ENCODE peak calls at places on chromosomes 5 and 9, in six cellular contexts. One of them, this sample, is unnamed.

GRCh38 chr9:95167998-95168397 is 149.5 kb downstream of the FANCC start:
- DNase-seq in HCT116: peak
- DNase-seq in GM12891: no peak
- DNase-seq in ovary: no peak
- DNase-seq in esophagus squamous epithelium: no peak
- DNase-seq in H54: peak
- DNase-seq in this sample: peak

GRCh38 chr5:78778538-78778937 is 130.0 kb upstream of the LHFPL2 start:
- DNase-seq in esophagus squamous epithelium: no peak
- DNase-seq in ovary: no peak
- DNase-seq in GM12891: no peak
- DNase-seq in HCT116: no peak
- DNase-seq in H54: no peak
- DNase-seq in this sample: no peak

GRCh38 chr5:139294372-139295165 is 1.0 kb downstream of the MATR3 start:
- DNase-seq in GM12891: no peak
- DNase-seq in H54: peak
- DNase-seq in esophagus squamous epithelium: no peak
- DNase-seq in ovary: peak
- DNase-seq in HCT116: peak
- DNase-seq in this sample: peak

GRCh38 chr9:96317335-96317980 is 15.5 kb upstream of the HSD17B3 start:
- DNase-seq in ovary: no peak
- DNase-seq in GM12891: peak
- DNase-seq in HCT116: peak
- DNase-seq in esophagus squamous epithelium: no peak
- DNase-seq in H54: peak
- DNase-seq in this sample: peak

GRCh38 chr5:63719147-63719546 is 243.1 kb downstream of the HTR1A start:
- DNase-seq in HCT116: no peak
- DNase-seq in esophagus squamous epithelium: no peak
- DNase-seq in ovary: no peak
- DNase-seq in H54: no peak
- DNase-seq in GM12891: no peak
- DNase-seq in this sample: no peak

GRCh38 chr5:45271626-45272025 is 424.6 kb downstream of the HCN1 start:
- DNase-seq in esophagus squamous epithelium: no peak
- DNase-seq in H54: no peak
- DNase-seq in HCT116: no peak
- DNase-seq in GM12891: no peak
- DNase-seq in ovary: no peak
- DNase-seq in this sample: no peak

GRCh38 chr5:5886812-5887486 is 464.5 kb downstream of the ICE1 start:
- DNase-seq in HCT116: no peak
- DNase-seq in H54: peak
- DNase-seq in ovary: no peak
- DNase-seq in esophagus squamous epithelium: no peak
- DNase-seq in GM12891: peak
- DNase-seq in this sample: peak

GRCh38 chr9:128100581-128100980 is 26.9 kb downstream of the PTGES2 start:
- DNase-seq in HCT116: no peak
- DNase-seq in H54: no peak
- DNase-seq in esophagus squamous epithelium: no peak
- DNase-seq in ovary: no peak
- DNase-seq in GM12891: no peak
- DNase-seq in this sample: no peak

GRCh38 chr9:93948456-93949072 is 6.6 kb downstream of the BARX1 start:
- DNase-seq in esophagus squamous epithelium: no peak
- DNase-seq in HCT116: no peak
- DNase-seq in GM12891: no peak
- DNase-seq in H54: no peak
- DNase-seq in ovary: no peak
- DNase-seq in this sample: no peak

GRCh38 chr9:126058631-126059030 is 268.0 kb upstream of the MVB12B start:
- DNase-seq in ovary: no peak
- DNase-seq in H54: no peak
- DNase-seq in HCT116: no peak
- DNase-seq in GM12891: no peak
- DNase-seq in esophagus squamous epithelium: no peak
- DNase-seq in this sample: no peak

GRCh38 chr5:43042626-43043399 is 2.7 kb upstream of the ANXA2R start:
- DNase-seq in esophagus squamous epithelium: no peak
- DNase-seq in H54: no peak
- DNase-seq in HCT116: peak
- DNase-seq in GM12891: peak
- DNase-seq in ovary: peak
- DNase-seq in this sample: peak

GRCh38 chr9:68500457-68501158 is 40.1 kb downstream of the TMEM252 start:
- DNase-seq in GM12891: no peak
- DNase-seq in esophagus squamous epithelium: no peak
- DNase-seq in ovary: no peak
- DNase-seq in H54: peak
- DNase-seq in HCT116: no peak
- DNase-seq in this sample: no peak

GRCh38 chr5:15615859-15616258 is 115.9 kb downstream of the FBXL7 start:
- DNase-seq in H54: no peak
- DNase-seq in ovary: no peak
- DNase-seq in esophagus squamous epithelium: no peak
- DNase-seq in HCT116: no peak
- DNase-seq in GM12891: no peak
- DNase-seq in this sample: no peak

GRCh38 chr5:132475531-132475930 is 15.0 kb downstream of the IRF1 start:
- DNase-seq in GM12891: no peak
- DNase-seq in esophagus squamous epithelium: no peak
- DNase-seq in H54: no peak
- DNase-seq in HCT116: no peak
- DNase-seq in ovary: no peak
- DNase-seq in this sample: no peak

GRCh38 chr5:132475939-132476852 is 14.4 kb downstream of the IRF1 start:
- DNase-seq in ovary: no peak
- DNase-seq in GM12891: no peak
- DNase-seq in esophagus squamous epithelium: no peak
- DNase-seq in HCT116: no peak
- DNase-seq in H54: no peak
- DNase-seq in this sample: no peak

GRCh38 chr5:132474131-132474723 is 16.3 kb downstream of the IRF1 start:
- DNase-seq in GM12891: no peak
- DNase-seq in H54: no peak
- DNase-seq in HCT116: no peak
- DNase-seq in esophagus squamous epithelium: no peak
- DNase-seq in ovary: no peak
- DNase-seq in this sample: no peak

GRCh38 chr5:132473608-132474007 is 17.0 kb downstream of the IRF1 start:
- DNase-seq in H54: no peak
- DNase-seq in HCT116: no peak
- DNase-seq in ovary: no peak
- DNase-seq in esophagus squamous epithelium: no peak
- DNase-seq in GM12891: no peak
- DNase-seq in this sample: no peak

DNA sequence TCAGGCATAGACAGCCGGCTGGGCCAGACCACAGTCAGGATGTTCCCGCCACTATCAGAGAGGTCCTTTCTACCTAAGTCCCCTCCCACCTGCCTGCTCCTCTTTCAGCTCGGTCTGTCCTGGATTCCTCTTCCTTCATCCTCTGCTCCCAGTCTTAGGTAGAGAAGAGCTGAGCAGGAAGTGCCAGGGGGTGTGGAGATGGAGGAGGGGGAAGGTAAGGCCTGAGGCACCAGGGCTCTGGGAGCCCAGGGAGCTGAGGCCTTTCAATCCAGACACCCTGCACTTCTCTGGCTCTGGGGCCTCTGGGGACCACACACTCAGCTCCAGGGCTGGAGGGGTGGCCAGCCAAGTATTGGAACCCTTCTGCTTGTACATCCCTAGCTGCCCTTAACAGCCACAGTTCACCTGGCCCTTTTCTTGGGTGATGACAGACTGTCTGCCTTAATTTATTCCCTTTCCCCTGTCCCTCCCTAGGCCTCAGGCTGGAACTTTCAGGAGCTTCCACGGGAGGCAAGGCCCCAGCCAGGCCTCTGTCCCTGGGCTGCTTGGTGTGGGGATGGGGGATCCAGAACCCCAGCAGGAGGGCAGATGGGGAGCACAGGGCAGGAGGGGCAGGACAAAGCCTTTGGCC is 15.6 kb downstream of the IRF1 start:
- DNase-seq in ovary: no peak
- DNase-seq in H54: no peak
- DNase-seq in GM12891: no peak
- DNase-seq in esophagus squamous epithelium: no peak
- DNase-seq in HCT116: no peak
- DNase-seq in this sample: no peak
- TF ChIP-seq POLR2A in ovary: no peak
- TF ChIP-seq POLR2A in H54: no peak
- TF ChIP-seq POLR2A in GM12891: no peak
- TF ChIP-seq POLR2A in esophagus squamous epithelium: no peak
- TF ChIP-seq POLR2A in HCT116: no peak
- TF ChIP-seq POLR2A in this sample: no peak

GRCh38 chr9:111634860-111635259 is 3.7 kb downstream of the DNAJC25 start:
- DNase-seq in HCT116: no peak
- DNase-seq in H54: no peak
- DNase-seq in GM12891: no peak
- DNase-seq in esophagus squamous epithelium: no peak
- DNase-seq in ovary: no peak
- DNase-seq in this sample: no peak
- TF ChIP-seq POLR2A in HCT116: no peak
- TF ChIP-seq POLR2A in H54: no peak
- TF ChIP-seq POLR2A in GM12891: no peak
- TF ChIP-seq POLR2A in esophagus squamous epithelium: no peak
- TF ChIP-seq POLR2A in ovary: no peak
- TF ChIP-seq POLR2A in this sample: no peak

GRCh38 chr5:53480474-53481353 is at the start of gene FST:
- DNase-seq in ovary: no peak
- DNase-seq in H54: peak
- DNase-seq in esophagus squamous epithelium: no peak
- DNase-seq in GM12891: no peak
- DNase-seq in HCT116: no peak
- DNase-seq in this sample: peak
- TF ChIP-seq POLR2A in ovary: no peak
- TF ChIP-seq POLR2A in H54: peak
- TF ChIP-seq POLR2A in esophagus squamous epithelium: no peak
- TF ChIP-seq POLR2A in GM12891: no peak
- TF ChIP-seq POLR2A in HCT116: no peak
- TF ChIP-seq POLR2A in this sample: no peak

DNA sequence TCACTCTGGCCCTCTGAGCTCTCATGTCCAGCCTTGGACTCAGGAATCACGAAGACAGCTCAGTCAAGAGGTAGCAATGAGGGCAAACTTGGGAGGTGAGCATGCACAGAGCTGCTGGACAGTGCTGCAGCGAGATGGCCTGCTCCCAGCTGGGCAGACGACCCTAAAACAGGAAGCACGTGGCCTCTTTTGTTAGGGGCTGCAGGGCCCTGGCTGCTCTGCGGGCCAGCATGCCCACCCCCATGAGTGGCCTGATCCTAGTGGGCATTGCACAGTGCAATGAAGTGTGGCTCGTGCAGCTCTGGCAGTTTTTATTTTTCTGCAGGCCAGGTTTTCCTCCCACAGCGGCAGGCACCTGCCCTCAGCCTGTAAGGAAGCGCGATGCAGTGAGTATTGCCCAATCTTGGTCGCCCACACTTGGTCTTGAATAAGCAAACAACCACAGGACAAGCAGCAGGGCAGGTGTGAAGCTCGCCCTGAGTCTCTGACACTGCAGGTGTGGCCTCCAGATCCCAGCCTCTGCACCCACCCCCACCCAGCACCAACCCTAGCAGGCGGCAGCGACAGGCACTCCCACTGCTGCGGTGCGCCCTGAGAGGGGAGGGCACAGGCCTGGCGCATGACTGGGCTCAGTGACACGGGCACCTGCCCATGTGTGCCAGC is 60.8 kb downstream of the SEMA4D start:
- DNase-seq in HCT116: no peak
- DNase-seq in H54: no peak
- DNase-seq in ovary: no peak
- DNase-seq in esophagus squamous epithelium: peak
- DNase-seq in GM12891: no peak
- DNase-seq in this sample: no peak
- TF ChIP-seq POLR2A in HCT116: no peak
- TF ChIP-seq POLR2A in H54: no peak
- TF ChIP-seq POLR2A in ovary: no peak
- TF ChIP-seq POLR2A in esophagus squamous epithelium: no peak
- TF ChIP-seq POLR2A in GM12891: no peak
- TF ChIP-seq POLR2A in this sample: no peak

DNA sequence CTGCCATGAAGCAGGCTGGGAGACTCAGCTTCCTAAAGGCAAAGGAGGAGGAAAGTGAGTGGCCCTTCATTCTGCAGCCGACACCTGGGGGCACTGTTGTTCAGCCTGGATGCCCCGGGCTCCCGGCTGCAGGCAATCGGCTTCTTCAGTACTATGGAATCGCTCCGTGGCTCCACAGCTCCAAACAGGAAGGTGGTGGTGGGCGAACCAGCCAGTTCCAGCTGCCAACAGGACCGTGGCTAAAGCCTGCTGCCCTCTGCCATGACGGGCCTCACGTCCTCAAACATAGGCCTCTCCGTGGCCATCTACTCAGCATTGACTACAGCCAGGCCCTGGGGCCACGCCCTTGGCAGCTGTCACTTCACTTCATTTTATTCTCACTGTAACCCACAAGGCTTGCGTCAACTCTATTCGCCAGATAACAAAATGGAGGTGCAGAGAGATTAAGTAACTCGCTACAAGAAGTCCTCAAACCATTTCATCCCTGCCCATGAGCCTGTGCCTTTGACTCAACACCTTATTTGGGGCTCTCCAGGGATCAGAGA is 38.1 kb downstream of the PAX5 start:
- DNase-seq in ovary: no peak
- DNase-seq in esophagus squamous epithelium: no peak
- DNase-seq in HCT116: peak
- DNase-seq in GM12891: peak
- DNase-seq in H54: peak
- DNase-seq in this sample: peak
- TF ChIP-seq POLR2A in ovary: no peak
- TF ChIP-seq POLR2A in esophagus squamous epithelium: no peak
- TF ChIP-seq POLR2A in HCT116: no peak
- TF ChIP-seq POLR2A in GM12891: no peak
- TF ChIP-seq POLR2A in H54: no peak
- TF ChIP-seq POLR2A in this sample: no peak

This sample was measured in erythroblast.